ENCODE peak calls at places on chromosomes 7 and 10, in five cellular contexts. H, B, O, X and N are unnamed samples.

GRCh38 chr7:151431768-151432311 is 8.1 kb downstream of the CRYGN start:
- DNase-seq in H (no peak), B (no peak), O (no peak), X (no peak), N (no peak)

GRCh38 chr7:34748244-34749039 is 90.4 kb downstream of the NPSR1 start:
- DNase-seq in H (peak; percentile 75), B (no peak), O (no peak), X (peak; percentile 67), N (peak; percentile 98)

GRCh38 chr10:100776671-100777070 is 31.3 kb downstream of the PAX2 start:
- DNase-seq in H (no peak), B (no peak), O (no peak), X (no peak), N (no peak)

GRCh38 chr10:30219977-30220751 is 128.9 kb downstream of the MTPAP start:
- DNase-seq in H (no peak), B (no peak), O (no peak), X (peak; percentile 69), N (no peak)

GRCh38 chr7:17623546-17624185 is 316.6 kb downstream of the SNX13 start:
- DNase-seq in H (no peak), B (no peak), O (no peak), X (peak; percentile 38), N (no peak)

GRCh38 chr10:102420443-102420809 is 210 bp upstream of the FBXL15 start:
- DNase-seq in H (no peak), B (no peak), O (no peak), X (no peak), N (no peak)

GRCh38 chr10:20984632-20985031 is 87.5 kb upstream of the NEBL start:
- DNase-seq in H (no peak), B (no peak), O (no peak), X (no peak), N (no peak)

GRCh38 chr7:46253500-46253899 is 332.4 kb upstream of the IGFBP3 start:
- DNase-seq in H (no peak), B (no peak), O (no peak), X (no peak), N (no peak)

GRCh38 chr10:36669615-36670325 is 455.6 kb upstream of the ANKRD30A start:
- DNase-seq in H (no peak), B (no peak), O (no peak), X (no peak), N (no peak)

GRCh38 chr10:19683965-19684364 is 132.3 kb upstream of the PLXDC2 start:
- DNase-seq in H (peak; percentile 2), B (no peak), O (no peak), X (peak; percentile 34), N (no peak)

GRCh38 chr10:110433740-110434139 is 64.0 kb upstream of the DUSP5 start:
- DNase-seq in H (no peak), B (peak; percentile 42), O (no peak), X (no peak), N (no peak)

GRCh38 chr10:110919971-110920881 is 822 bp downstream of the SHOC2 start:
- DNase-seq in H (no peak), B (peak; percentile 53), O (peak; percentile 42), X (peak; percentile 67), N (peak; percentile 17)

GRCh38 chr10:133271521-133272300 is 5.0 kb downstream of the ADAM8 start:
- DNase-seq in H (no peak), B (no peak), O (no peak), X (no peak), N (no peak)

GRCh38 chr7:66281678-66282593 is 76.8 kb downstream of the TPST1 start:
- DNase-seq in H (peak; percentile 95), B (no peak), O (no peak), X (peak; percentile 91), N (no peak)

GRCh38 chr7:70920886-70921285 is 211.1 kb upstream of the GALNT17 start:
- DNase-seq in H (no peak), B (no peak), O (no peak), X (peak; percentile 3), N (no peak)

GRCh38 chr10:101986277-101986971 is 69.5 kb downstream of the ARMH3 start:
- DNase-seq in H (no peak), B (no peak), O (no peak), X (peak; percentile 84), N (peak; percentile 8)

GRCh38 chr10:16902606-16903005 is 85.4 kb upstream of the RSU1 start:
- DNase-seq in H (no peak), B (no peak), O (no peak), X (no peak), N (no peak)

GRCh38 chr7:144384555-144385245 is 18.8 kb downstream of the NOBOX start:
- DNase-seq in H (no peak), B (no peak), O (no peak), X (peak; percentile 43), N (no peak)

GRCh38 chr7:77425151-77426051 is 9.3 kb upstream of the GSAP start:
- DNase-seq in H (peak; percentile 14), B (no peak), O (no peak), X (peak; percentile 50), N (no peak)

GRCh38 chr10:71771821-71772617 is 1.3 kb downstream of the VSIR start:
- DNase-seq in H (peak; percentile 39), B (peak; percentile 55), O (no peak), X (peak; percentile 86), N (no peak)

GRCh38 chr10:93954726-93955363 is 38.9 kb upstream of the PLCE1 start:
- DNase-seq in H (no peak), B (no peak), O (no peak), X (no peak), N (no peak)

GRCh38 chr10:97763947-97764346 is 7.9 kb downstream of the SFRP5 start:
- DNase-seq in H (no peak), B (no peak), O (no peak), X (no peak), N (no peak)

GRCh38 chr7:27745064-27745583 is 5.2 kb downstream of the TAX1BP1 start:
- DNase-seq in H (no peak), B (no peak), O (peak; percentile 48), X (peak; percentile 89), N (peak; percentile 32)

GRCh38 chr7:67940400-67940799 is 943.8 kb downstream of the TYW1 start:
- DNase-seq in H (no peak), B (no peak), O (no peak), X (no peak), N (no peak)